ENCODE peak calls at places on chromosomes 1 and 21, in four cellular contexts. One of them, this sample, is unnamed.

GRCh38 chr21:45248893-45249381 is 38.8 kb downstream of the POFUT2 start:
- DNase-seq in IMR-90: peak
- DNase-seq in H1: no peak
- DNase-seq in neuronal stem cell: no peak
- DNase-seq in this sample: no peak

GRCh38 chr1:171061425-171062143 is 29.1 kb upstream of the FMO3 start:
- DNase-seq in IMR-90: peak
- DNase-seq in H1: no peak
- DNase-seq in neuronal stem cell: no peak
- DNase-seq in this sample: peak

GRCh38 chr21:31735518-31735992 is 3.6 kb upstream of the SCAF4 start:
- DNase-seq in IMR-90: no peak
- DNase-seq in H1: no peak
- DNase-seq in neuronal stem cell: no peak
- DNase-seq in this sample: no peak

GRCh38 chr1:230332429-230333088 is 93.6 kb downstream of the PGBD5 start:
- DNase-seq in IMR-90: no peak
- DNase-seq in H1: no peak
- DNase-seq in neuronal stem cell: peak
- DNase-seq in this sample: no peak

GRCh38 chr1:228804640-228805413 is 69.5 kb downstream of the RHOU start:
- DNase-seq in IMR-90: no peak
- DNase-seq in H1: no peak
- DNase-seq in neuronal stem cell: no peak
- DNase-seq in this sample: no peak

GRCh38 chr1:18641005-18641941 is 10.6 kb downstream of the PAX7 start:
- DNase-seq in IMR-90: no peak
- DNase-seq in H1: no peak
- DNase-seq in neuronal stem cell: no peak
- DNase-seq in this sample: no peak

GRCh38 chr1:92194516-92194915 is 23.2 kb upstream of the C1orf146 start:
- DNase-seq in IMR-90: peak
- DNase-seq in H1: no peak
- DNase-seq in neuronal stem cell: no peak
- DNase-seq in this sample: no peak

GRCh38 chr1:79575424-79575823 is 568.9 kb upstream of the ADGRL4 start:
- DNase-seq in IMR-90: no peak
- DNase-seq in H1: no peak
- DNase-seq in neuronal stem cell: no peak
- DNase-seq in this sample: no peak

GRCh38 chr21:43983860-43984420 is 28.2 kb upstream of the TRAPPC10 start:
- DNase-seq in IMR-90: no peak
- DNase-seq in H1: no peak
- DNase-seq in neuronal stem cell: no peak
- DNase-seq in this sample: no peak

GRCh38 chr1:77179632-77180031 is 39.6 kb downstream of the PIGK start:
- DNase-seq in IMR-90: no peak
- DNase-seq in H1: no peak
- DNase-seq in neuronal stem cell: no peak
- DNase-seq in this sample: no peak

GRCh38 chr1:2446394-2446793 is 29.7 kb upstream of the PLCH2 start:
- DNase-seq in IMR-90: no peak
- DNase-seq in H1: no peak
- DNase-seq in neuronal stem cell: peak
- DNase-seq in this sample: no peak

GRCh38 chr1:206859082-206859491 is 6.3 kb upstream of the IL20 start:
- DNase-seq in IMR-90: no peak
- DNase-seq in H1: no peak
- DNase-seq in neuronal stem cell: no peak
- DNase-seq in this sample: no peak

DNA sequence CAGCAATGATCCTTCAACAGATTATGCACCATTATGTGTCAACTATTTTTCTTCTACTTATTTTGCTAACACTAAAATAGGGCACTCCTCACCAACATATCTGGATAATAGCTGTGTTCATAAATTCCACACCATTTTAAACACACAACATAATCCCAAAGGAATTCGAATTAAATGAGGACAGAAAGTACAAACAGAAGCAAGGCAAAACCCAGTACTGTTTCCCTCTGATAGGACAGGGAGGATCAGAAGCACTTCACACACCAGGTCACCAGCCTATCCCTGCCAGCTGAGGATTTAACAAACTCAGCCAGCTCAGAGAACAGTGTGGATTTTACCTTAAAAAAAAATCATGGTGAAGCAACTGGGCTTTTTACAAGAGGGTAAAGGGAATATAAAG is 20.0 kb downstream of the CRYZ start:
- DNase-seq in IMR-90: peak
- DNase-seq in H1: no peak
- DNase-seq in neuronal stem cell: no peak
- DNase-seq in this sample: peak
- H4K8ac ChIP-seq in IMR-90: no peak
- H4K8ac ChIP-seq in H1: no peak
- H4K8ac ChIP-seq in neuronal stem cell: no peak
- H4K8ac ChIP-seq in this sample: no peak

GRCh38 chr1:97069312-97069711 is 347.7 kb downstream of the PTBP2 start:
- DNase-seq in IMR-90: no peak
- DNase-seq in H1: no peak
- DNase-seq in neuronal stem cell: no peak
- DNase-seq in this sample: no peak

GRCh38 chr1:97061604-97062003 is 340.0 kb downstream of the PTBP2 start:
- DNase-seq in IMR-90: no peak
- DNase-seq in H1: no peak
- DNase-seq in neuronal stem cell: no peak
- DNase-seq in this sample: no peak

GRCh38 chr1:97066860-97067259 is 345.3 kb downstream of the PTBP2 start:
- DNase-seq in IMR-90: no peak
- DNase-seq in H1: no peak
- DNase-seq in neuronal stem cell: no peak
- DNase-seq in this sample: no peak

GRCh38 chr1:97063532-97063931 is 341.9 kb downstream of the PTBP2 start:
- DNase-seq in IMR-90: no peak
- DNase-seq in H1: no peak
- DNase-seq in neuronal stem cell: no peak
- DNase-seq in this sample: peak
- H2BK15ac ChIP-seq in IMR-90: no peak
- H2BK15ac ChIP-seq in H1: no peak
- H2BK15ac ChIP-seq in neuronal stem cell: no peak
- H2BK15ac ChIP-seq in this sample: no peak

DNA sequence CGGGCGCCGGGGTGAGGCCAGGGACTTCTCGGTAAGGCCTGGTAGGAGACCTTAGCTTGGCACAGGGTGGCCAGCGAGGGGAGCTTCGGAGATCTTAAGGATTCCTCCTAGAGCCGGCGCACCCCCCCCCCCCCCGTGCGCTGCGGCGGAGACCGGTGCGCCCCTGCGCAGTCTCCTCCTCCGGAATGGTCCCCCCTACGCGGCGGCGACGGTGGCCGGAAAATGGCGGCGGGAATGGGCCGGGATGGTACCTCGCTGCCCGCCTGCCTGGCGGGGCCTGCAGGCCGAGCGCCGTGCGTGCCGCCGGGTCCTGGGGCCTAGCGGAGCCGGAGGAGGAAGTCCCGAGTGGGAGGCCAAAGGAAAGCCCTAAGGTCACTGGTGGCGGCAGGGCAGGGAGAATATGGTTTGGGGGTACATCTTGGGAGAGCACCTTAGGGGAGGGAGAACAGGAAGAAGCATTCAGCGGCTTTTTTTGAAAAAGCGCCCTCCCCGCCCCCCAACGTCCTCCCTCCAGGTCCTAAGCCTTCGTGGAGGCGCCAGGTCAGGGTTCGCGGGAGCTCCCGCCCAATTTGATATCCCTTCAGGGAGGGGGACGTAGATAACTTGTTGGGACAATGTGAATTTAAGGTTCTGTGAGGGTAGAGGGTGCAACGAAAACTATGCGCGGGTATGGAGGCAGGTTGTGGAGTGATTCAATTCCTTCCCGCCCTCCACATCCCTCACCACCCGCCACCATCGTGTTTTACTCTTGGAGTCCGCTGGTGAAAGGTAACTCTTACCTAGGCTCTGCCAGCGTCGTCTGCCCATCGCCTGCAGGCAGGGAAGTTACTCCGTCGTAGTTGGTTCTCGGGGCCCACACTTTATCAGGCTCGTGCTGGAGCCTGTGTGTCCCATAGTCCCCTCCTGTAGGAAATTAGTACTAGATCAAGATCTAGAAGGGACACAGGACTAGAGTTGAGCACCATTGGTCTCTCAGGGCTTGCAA is 552 bp downstream of the SRRM1 start:
- DNase-seq in IMR-90: no peak
- DNase-seq in H1: no peak
- DNase-seq in neuronal stem cell: no peak
- DNase-seq in this sample: peak
- H4K8ac ChIP-seq in IMR-90: no peak
- H4K8ac ChIP-seq in H1: peak
- H4K8ac ChIP-seq in neuronal stem cell: no peak
- H4K8ac ChIP-seq in this sample: peak

DNA sequence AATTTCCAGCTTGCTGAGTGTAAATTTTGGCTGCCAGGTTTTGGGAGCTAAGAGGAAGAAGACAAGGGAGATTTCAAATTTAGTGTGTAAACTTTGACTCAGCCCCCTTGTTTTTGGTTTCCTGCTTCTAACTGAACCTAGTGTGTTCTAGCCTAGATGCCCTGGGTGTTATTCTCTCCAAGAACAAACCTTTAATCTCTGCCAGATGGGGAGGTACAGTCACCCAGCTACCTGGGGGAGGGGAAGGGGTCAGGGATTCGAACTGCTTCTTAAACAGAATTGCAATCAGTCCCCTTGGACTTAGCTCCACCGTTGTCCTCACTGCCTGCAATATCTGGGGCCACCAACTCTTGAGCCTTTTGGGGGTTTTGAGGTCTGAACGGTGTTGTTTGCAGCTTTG is 238.9 kb downstream of the KIF26B start:
- DNase-seq in IMR-90: no peak
- DNase-seq in H1: no peak
- DNase-seq in neuronal stem cell: no peak
- DNase-seq in this sample: no peak
- H2BK15ac ChIP-seq in IMR-90: no peak
- H2BK15ac ChIP-seq in H1: no peak
- H2BK15ac ChIP-seq in neuronal stem cell: no peak
- H2BK15ac ChIP-seq in this sample: no peak

GRCh38 chr1:215637041-215637573 is 70.0 kb downstream of the KCTD3 start:
- DNase-seq in IMR-90: peak
- DNase-seq in H1: no peak
- DNase-seq in neuronal stem cell: no peak
- DNase-seq in this sample: peak
- H4K8ac ChIP-seq in IMR-90: no peak
- H4K8ac ChIP-seq in H1: no peak
- H4K8ac ChIP-seq in neuronal stem cell: no peak
- H4K8ac ChIP-seq in this sample: no peak

GRCh38 chr1:59564192-59564891 is 250.4 kb upstream of the HOOK1 start:
- DNase-seq in IMR-90: no peak
- DNase-seq in H1: no peak
- DNase-seq in neuronal stem cell: no peak
- DNase-seq in this sample: peak

GRCh38 chr1:59561782-59562181 is 253.0 kb upstream of the HOOK1 start:
- DNase-seq in IMR-90: no peak
- DNase-seq in H1: no peak
- DNase-seq in neuronal stem cell: no peak
- DNase-seq in this sample: no peak

GRCh38 chr1:59569198-59569597 is 245.6 kb upstream of the HOOK1 start:
- DNase-seq in IMR-90: no peak
- DNase-seq in H1: no peak
- DNase-seq in neuronal stem cell: no peak
- DNase-seq in this sample: peak

GRCh38 chr1:59568158-59568935 is 246.4 kb upstream of the HOOK1 start:
- DNase-seq in IMR-90: peak
- DNase-seq in H1: no peak
- DNase-seq in neuronal stem cell: no peak
- DNase-seq in this sample: peak

DNA sequence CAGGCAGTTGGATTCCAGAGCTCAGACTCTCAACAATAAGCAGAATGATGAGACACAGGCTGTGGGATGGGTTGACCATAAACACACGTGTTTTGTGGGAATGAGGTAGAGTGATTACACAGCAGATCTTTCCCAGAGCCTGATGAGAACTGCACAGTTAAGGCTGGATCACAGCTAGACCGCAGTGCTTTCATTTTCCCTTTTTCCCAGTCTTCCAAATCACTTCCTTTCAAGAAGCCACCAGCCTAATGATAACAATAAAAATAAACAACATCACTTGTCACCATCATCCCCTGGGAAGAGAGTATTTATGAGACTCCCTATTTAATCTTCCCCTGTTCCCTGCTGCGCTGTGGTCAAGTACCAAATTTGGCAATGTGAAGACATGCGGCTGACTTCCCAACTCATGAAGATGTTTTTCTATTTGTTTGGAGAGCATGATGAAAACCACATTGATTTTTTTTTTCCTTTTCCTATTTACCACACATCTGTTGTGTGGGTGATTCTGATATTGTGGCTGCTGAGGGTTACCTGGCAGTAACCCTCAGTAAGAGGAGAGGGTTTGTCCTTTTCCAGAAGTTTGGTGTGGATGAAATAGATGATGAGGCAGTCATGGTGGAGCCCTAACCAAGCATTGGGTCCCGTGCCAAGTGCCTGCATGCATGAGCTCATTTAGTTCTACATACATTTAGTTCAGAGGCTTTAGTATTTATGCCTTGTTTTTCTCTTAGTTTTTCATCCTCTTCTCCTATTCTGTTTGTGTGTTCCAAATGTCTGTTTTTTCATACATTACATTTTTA is 248.9 kb upstream of the HOOK1 start:
- DNase-seq in IMR-90: peak
- DNase-seq in H1: no peak
- DNase-seq in neuronal stem cell: no peak
- DNase-seq in this sample: peak
- H2BK15ac ChIP-seq in IMR-90: no peak
- H2BK15ac ChIP-seq in H1: no peak
- H2BK15ac ChIP-seq in neuronal stem cell: no peak
- H2BK15ac ChIP-seq in this sample: no peak

GRCh38 chr1:50027794-50028193 is 4.0 kb upstream of the AGBL4 start:
- DNase-seq in IMR-90: no peak
- DNase-seq in H1: no peak
- DNase-seq in neuronal stem cell: no peak
- DNase-seq in this sample: no peak

DNA sequence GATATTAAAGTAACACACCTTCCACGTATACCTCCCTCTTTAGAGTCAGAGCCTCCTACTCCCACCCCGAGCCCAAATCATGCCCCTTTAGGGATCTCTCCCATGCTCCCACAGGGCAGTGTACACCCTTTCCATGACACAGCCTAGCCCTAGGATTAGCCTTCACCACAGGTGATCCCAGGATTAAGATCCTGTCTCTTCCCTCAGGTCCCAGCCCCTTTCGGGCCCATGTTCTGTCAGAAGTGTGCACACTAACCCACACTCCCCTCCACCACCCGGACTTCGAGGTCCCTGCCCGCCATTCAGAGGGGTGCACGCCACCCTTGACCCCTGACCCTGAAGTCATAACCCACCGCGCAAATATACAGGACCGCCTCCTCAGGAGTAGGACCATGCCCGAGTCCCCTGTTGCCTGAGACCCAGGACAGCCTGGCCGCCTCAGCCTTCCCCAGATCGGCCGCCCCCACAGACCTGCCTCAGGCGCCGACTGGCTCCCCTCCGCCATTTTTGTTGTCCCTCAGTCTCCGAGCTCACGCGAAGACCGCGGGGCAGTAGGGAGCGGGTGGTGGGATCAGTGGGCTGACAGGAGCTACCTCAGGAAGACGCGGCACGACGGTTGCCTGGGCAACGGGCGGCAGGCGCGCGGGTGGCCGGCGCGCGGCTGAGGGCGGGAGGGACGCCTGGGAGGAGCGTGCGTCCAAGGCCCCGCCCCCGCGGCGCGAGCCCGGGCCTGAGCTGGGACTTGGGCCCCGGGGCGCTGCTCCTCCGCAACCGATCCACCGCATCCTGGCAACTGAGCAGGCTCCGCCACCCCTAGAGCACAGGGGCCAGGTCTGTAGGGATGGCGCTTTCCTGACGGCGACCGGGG is at the start of gene AGBL4:
- DNase-seq in IMR-90: no peak
- DNase-seq in H1: no peak
- DNase-seq in neuronal stem cell: peak
- DNase-seq in this sample: no peak
- H4K8ac ChIP-seq in IMR-90: no peak
- H4K8ac ChIP-seq in H1: peak
- H4K8ac ChIP-seq in neuronal stem cell: peak
- H4K8ac ChIP-seq in this sample: no peak

This sample was measured in mesenchymal stem cell.